ENCODE peak calls at places on chromosomes 5 and 9, in four cellular contexts. B is activated CD8-positive, alpha-beta memory T cell treated with anti-CD3 and anti-CD28 coated beads for 48 hours; C is Caco-2; Q is colonic mucosa. S is an unnamed sample.

GRCh38 chr9:121445986-121446385 is 53.7 kb downstream of the GGTA1 start:
- DNase-seq in B (no peak), C (no peak), Q (no peak), S (no peak)

GRCh38 chr5:142014911-142015584 is 2.2 kb upstream of the GNPDA1 start:
- DNase-seq in B (no peak), C (no peak), Q (peak; percentile 39), S (peak; percentile 65)

GRCh38 chr5:172872997-172873491 is 39.0 kb downstream of the ERGIC1 start:
- DNase-seq in B (no peak), C (no peak), Q (no peak), S (no peak)

GRCh38 chr5:132751971-132752580 is 4.8 kb downstream of the CCNI2 start:
- DNase-seq in B (no peak), C (no peak), Q (no peak), S (no peak)

GRCh38 chr5:127290946-127291763 is 559 bp downstream of the MEGF10 start:
- DNase-seq in B (no peak), C (no peak), Q (no peak), S (no peak)

GRCh38 chr9:86242012-86242411 is 17.4 kb downstream of the C9orf153 start:
- DNase-seq in B (no peak), C (no peak), Q (peak; percentile 38), S (no peak)

GRCh38 chr9:90815183-90815943 is 13.7 kb downstream of the SYK start:
- DNase-seq in B (no peak), C (no peak), Q (no peak), S (no peak)

GRCh38 chr9:89410709-89411111 is 87.2 kb downstream of the SEMA4D start:
- DNase-seq in B (no peak), C (no peak), Q (no peak), S (no peak)

GRCh38 chr9:123985869-123986268 is 25.7 kb upstream of the LHX2 start:
- DNase-seq in B (no peak), C (no peak), Q (no peak), S (no peak)

GRCh38 chr5:80139573-80139972 is 104.4 kb downstream of the THBS4 start:
- DNase-seq in B (no peak), C (no peak), Q (peak; percentile 47), S (no peak)

GRCh38 chr9:92978345-92978875 is 31.1 kb downstream of the FGD3 start:
- DNase-seq in B (no peak), C (no peak), Q (no peak), S (no peak)

GRCh38 chr9:36214571-36214970 is 23.9 kb downstream of the CLTA start:
- DNase-seq in B (no peak), C (no peak), Q (no peak), S (no peak)

GRCh38 chr9:111966851-111967250 is 70.2 kb downstream of the UGCG start:
- DNase-seq in B (no peak), C (no peak), Q (no peak), S (no peak)

GRCh38 chr9:6195714-6196360 is 19.8 kb upstream of the IL33 start:
- DNase-seq in B (no peak), C (no peak), Q (no peak), S (no peak)

GRCh38 chr5:61332891-61333350 is 863 bp downstream of the ZSWIM6 start:
- DNase-seq in B (no peak), C (no peak), Q (peak; percentile 54), S (no peak)